ENCODE peak calls at places on chromosomes 6 and 20, in six cellular contexts. Q is amniotic stem cell, S is NCI-H2081, F is HS-27A, N is NCI-H1436, K is substantia nigra. M is an unnamed sample.

GRCh38 chr20:5991623-5992441 is 41.4 kb downstream of the MCM8 start:
- DNase-seq in Q (no peak), S (no peak), F (no peak), N (no peak), K (no peak), M (no peak)

GRCh38 chr6:17454316-17455005 is 61.1 kb downstream of the CAP2 start:
- DNase-seq in Q (peak), S (no peak), F (no peak), N (no peak), K (no peak), M (no peak)

GRCh38 chr6:52399511-52400315 is 20.4 kb upstream of the EFHC1 start:
- DNase-seq in Q (peak), S (peak), F (no peak), N (peak), K (peak), M (peak)

GRCh38 chr6:116287668-116288282 is 8.0 kb upstream of the TSPYL1 start:
- DNase-seq in Q (peak), S (no peak), F (no peak), N (peak), K (no peak), M (no peak)

GRCh38 chr6:155100087-155100486 is 105.0 kb downstream of the TIAM2 start:
- DNase-seq in Q (no peak), S (peak), F (no peak), N (no peak), K (peak), M (peak)

GRCh38 chr20:25553819-25554296 is 31.5 kb downstream of the NINL start:
- DNase-seq in Q (no peak), S (no peak), F (no peak), N (no peak), K (no peak), M (peak)

GRCh38 chr6:79079425-79080130 is 1.5 kb upstream of the PHIP start:
- DNase-seq in Q (no peak), S (no peak), F (no peak), N (no peak), K (no peak), M (no peak)

GRCh38 chr20:4959582-4959981 is 41.7 kb downstream of the SLC23A2 start:
- DNase-seq in Q (no peak), S (no peak), F (peak), N (no peak), K (no peak), M (no peak)

GRCh38 chr6:136737343-136738177 is 54.7 kb downstream of the MAP3K5 start:
- DNase-seq in Q (no peak), S (no peak), F (no peak), N (no peak), K (no peak), M (no peak)

GRCh38 chr20:50919567-50919966 is 11.7 kb downstream of the ADNP start:
- DNase-seq in Q (no peak), S (no peak), F (no peak), N (no peak), K (no peak), M (no peak)

GRCh38 chr6:107489636-107490567 is at the start of gene SOBP:
- DNase-seq in Q (no peak), S (peak), F (no peak), N (peak), K (peak), M (peak)

GRCh38 chr6:23086100-23086499 is 516.7 kb downstream of the HDGFL1 start:
- DNase-seq in Q (no peak), S (no peak), F (no peak), N (no peak), K (no peak), M (no peak)

GRCh38 chr20:43372051-43372450 is 85.6 kb upstream of the SRSF6 start:
- DNase-seq in Q (no peak), S (no peak), F (no peak), N (no peak), K (no peak), M (no peak)

GRCh38 chr6:15526129-15526764 is 136.6 kb downstream of the DTNBP1 start:
- DNase-seq in Q (no peak), S (no peak), F (no peak), N (no peak), K (no peak), M (no peak)

GRCh38 chr6:81169166-81169565 is 583.3 kb downstream of the TENT5A start:
- DNase-seq in Q (no peak), S (no peak), F (no peak), N (no peak), K (no peak), M (no peak)

GRCh38 chr20:63587781-63588591 is 13.9 kb upstream of the HELZ2 start:
- DNase-seq in Q (no peak), S (no peak), F (no peak), N (no peak), K (no peak), M (no peak)

GRCh38 chr20:62002882-62003480 is 62.7 kb downstream of the TAF4 start:
- DNase-seq in Q (no peak), S (no peak), F (no peak), N (no peak), K (no peak), M (no peak)

GRCh38 chr6:107695061-107695715 is 128.9 kb downstream of the SCML4 start:
- DNase-seq in Q (no peak), S (no peak), F (no peak), N (no peak), K (no peak), M (no peak)

GRCh38 chr6:1908784-1909183 is 299.1 kb downstream of the FOXC1 start:
- DNase-seq in Q (no peak), S (no peak), F (no peak), N (no peak), K (no peak), M (no peak)